ENCODE peak calls at places on chromosomes 5 and 9, in seven cellular contexts. H, U, W, L, O, Z and E are unnamed samples.

GRCh38 chr5:162410365-162410764 is 342.8 kb downstream of the GABRG2 start:
- DNase-seq in H (no peak), U (no peak), W (no peak), L (no peak), O (no peak), Z (no peak), E (no peak)

GRCh38 chr9:88322906-88323566 is 65.2 kb upstream of the SPIN1 start:
- DNase-seq in H (peak), U (peak), W (peak), L (no peak), O (peak), Z (no peak), E (peak)

GRCh38 chr5:56233230-56233629 is at the start of gene ANKRD55:
- DNase-seq in H (peak), U (no peak), W (no peak), L (peak), O (no peak), Z (no peak), E (no peak)

GRCh38 chr5:131684051-131684450 is 49.0 kb upstream of the RAPGEF6 start:
- DNase-seq in H (no peak), U (no peak), W (no peak), L (no peak), O (no peak), Z (no peak), E (no peak)

GRCh38 chr9:4985376-4986266 is 549 bp downstream of the JAK2 start:
- DNase-seq in H (peak), U (peak), W (no peak), L (no peak), O (peak), Z (no peak), E (peak)

GRCh38 chr5:80780761-80781285 is 126.0 kb upstream of the DHFR start:
- DNase-seq in H (no peak), U (no peak), W (no peak), L (no peak), O (no peak), Z (no peak), E (no peak)

GRCh38 chr5:69528015-69528414 is 32.0 kb upstream of the GTF2H2C start:
- DNase-seq in H (no peak), U (no peak), W (no peak), L (no peak), O (no peak), Z (no peak), E (no peak)

GRCh38 chr5:111781200-111781599 is 24.2 kb upstream of the NREP start:
- DNase-seq in H (peak), U (peak), W (no peak), L (no peak), O (peak), Z (no peak), E (no peak)

GRCh38 chr9:33379666-33380389 is 22.5 kb downstream of the AQP7 start:
- DNase-seq in H (no peak), U (peak), W (no peak), L (no peak), O (no peak), Z (no peak), E (no peak)

GRCh38 chr5:179795049-179795862 is 1.5 kb downstream of the LTC4S start:
- DNase-seq in H (no peak), U (peak), W (no peak), L (no peak), O (no peak), Z (no peak), E (no peak)

GRCh38 chr5:15074651-15075050 is 203.1 kb upstream of the ANKH start:
- DNase-seq in H (no peak), U (no peak), W (no peak), L (no peak), O (no peak), Z (no peak), E (no peak)

GRCh38 chr9:28688172-28688571 is 1114.9 kb upstream of the C9orf72 start:
- DNase-seq in H (peak), U (no peak), W (no peak), L (no peak), O (no peak), Z (no peak), E (no peak)

GRCh38 chr5:172762214-172763119 is 8.5 kb downstream of the DUSP1 start:
- DNase-seq in H (no peak), U (no peak), W (no peak), L (no peak), O (no peak), Z (no peak), E (no peak)

GRCh38 chr5:172765766-172766286 is 5.2 kb downstream of the DUSP1 start:
- DNase-seq in H (no peak), U (peak), W (no peak), L (no peak), O (peak), Z (no peak), E (no peak)

GRCh38 chr5:172763120-172763464 is 7.9 kb downstream of the DUSP1 start:
- DNase-seq in H (no peak), U (no peak), W (no peak), L (no peak), O (no peak), Z (no peak), E (no peak)

GRCh38 chr5:172766287-172767104 is 4.5 kb downstream of the DUSP1 start:
- DNase-seq in H (peak), U (peak), W (no peak), L (peak), O (peak), Z (peak), E (no peak)

GRCh38 chr5:172764861-172765765 is 5.9 kb downstream of the DUSP1 start:
- DNase-seq in H (peak), U (peak), W (peak), L (peak), O (peak), Z (peak), E (peak)
- TF ChIP-seq CTCF in H (no peak), U (no peak), W (no peak), L (no peak), O (no peak), Z (no peak), E (no peak)

GRCh38 chr9:131289301-131290038 is at the start of gene PLPP7:
- DNase-seq in H (peak), U (peak), W (no peak), L (peak), O (peak), Z (peak), E (peak)
- H3K4me3 ChIP-seq in H (peak), U (peak), W (no peak), L (peak), O (peak), Z (peak), E (no peak)

DNA sequence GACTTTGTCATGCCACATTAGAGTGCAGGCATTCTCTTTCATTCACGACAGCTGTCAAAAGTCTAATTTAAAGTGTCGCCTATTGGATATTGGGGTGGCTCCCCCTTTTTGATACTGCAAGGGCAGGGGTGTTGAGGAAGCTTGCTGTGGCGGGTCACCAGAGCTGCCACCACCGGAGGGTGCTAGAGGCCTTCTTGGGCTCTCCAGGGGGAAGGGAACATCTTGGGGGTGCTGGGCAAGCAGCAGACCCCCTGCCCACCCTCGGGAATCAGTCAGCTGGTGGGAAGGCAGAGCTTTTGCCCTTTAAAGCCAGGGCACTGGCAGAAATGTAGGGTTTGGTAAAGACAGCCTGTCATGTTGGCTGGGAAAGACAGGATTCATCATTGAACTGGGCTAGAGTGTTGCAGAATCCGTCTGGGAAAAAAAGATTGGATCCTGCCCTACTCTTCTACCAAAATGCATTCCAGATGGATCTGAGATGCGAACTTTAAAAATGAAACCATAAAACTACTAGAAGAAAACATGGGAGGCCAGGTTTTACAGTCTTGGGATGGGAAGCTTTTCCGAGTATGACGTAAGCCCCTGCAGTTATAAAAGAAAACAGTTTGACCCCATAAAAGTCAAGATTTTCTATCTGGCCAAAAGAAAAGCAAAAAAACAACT is 22.3 kb downstream of the COL5A1 start:
- DNase-seq in H (peak), U (peak), W (no peak), L (peak), O (no peak), Z (peak), E (no peak)
- TF ChIP-seq CTCF in H (peak), U (no peak), W (no peak), L (peak), O (peak), Z (peak), E (no peak)

DNA sequence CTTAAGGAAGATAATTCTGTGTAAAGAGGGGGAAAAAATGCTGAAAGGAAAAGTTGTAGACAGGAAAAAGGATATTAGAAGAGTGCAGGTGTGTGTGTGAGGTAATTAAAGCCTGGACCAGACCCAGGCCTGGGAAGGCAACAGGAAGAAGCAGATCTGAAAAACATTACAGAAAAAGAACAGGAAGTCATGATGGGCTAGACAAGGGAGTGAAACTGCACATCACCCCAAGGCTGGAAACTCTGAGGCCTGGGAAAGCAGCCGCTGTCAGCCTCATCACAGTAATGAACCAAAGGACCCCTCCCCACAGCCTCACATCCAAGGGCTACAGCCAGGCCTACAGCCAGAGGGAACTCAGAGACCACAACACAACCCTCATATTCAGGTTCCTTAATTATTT is 258.4 kb downstream of the CWC27 start:
- DNase-seq in H (no peak), U (no peak), W (no peak), L (no peak), O (no peak), Z (no peak), E (peak)
- H3K4me3 ChIP-seq in H (no peak), U (no peak), W (no peak), L (no peak), O (no peak), Z (no peak), E (no peak)